ENCODE peak calls at places on chromosomes 6 and 20, in nine cellular contexts. One of them, this sample, is unnamed.

GRCh38 chr6:161418458-161418945 is 144.6 kb upstream of the AGPAT4 start:
- DNase-seq in omental fat pad: no peak
- DNase-seq in HL-60: no peak
- DNase-seq in heart left ventricle: no peak
- DNase-seq in cardiac muscle cell: peak
- DNase-seq in tibial nerve: no peak
- DNase-seq in lung: no peak
- DNase-seq in adrenal gland: peak
- DNase-seq in neural crest cell: peak
- DNase-seq in this sample: no peak

GRCh38 chr6:93927731-93928130 is 508.4 kb upstream of the EPHA7 start:
- DNase-seq in HL-60: no peak
- DNase-seq in tibial nerve: no peak
- DNase-seq in adrenal gland: no peak
- DNase-seq in neural crest cell: no peak
- DNase-seq in omental fat pad: no peak
- DNase-seq in heart left ventricle: no peak
- DNase-seq in lung: no peak
- DNase-seq in cardiac muscle cell: no peak
- DNase-seq in this sample: no peak

GRCh38 chr20:59751075-59751711 is 146.9 kb downstream of the PHACTR3 start:
- DNase-seq in tibial nerve: peak
- DNase-seq in neural crest cell: peak
- DNase-seq in cardiac muscle cell: no peak
- DNase-seq in HL-60: peak
- DNase-seq in heart left ventricle: peak
- DNase-seq in lung: peak
- DNase-seq in adrenal gland: peak
- DNase-seq in omental fat pad: no peak
- DNase-seq in this sample: peak

GRCh38 chr6:139519571-139520031 is 145.2 kb upstream of the CITED2 start:
- DNase-seq in omental fat pad: no peak
- DNase-seq in cardiac muscle cell: no peak
- DNase-seq in heart left ventricle: no peak
- DNase-seq in adrenal gland: no peak
- DNase-seq in HL-60: no peak
- DNase-seq in neural crest cell: no peak
- DNase-seq in lung: no peak
- DNase-seq in tibial nerve: no peak
- DNase-seq in this sample: no peak

GRCh38 chr6:34897130-34897529 is 8.1 kb downstream of the ANKS1A start:
- DNase-seq in HL-60: no peak
- DNase-seq in adrenal gland: no peak
- DNase-seq in tibial nerve: no peak
- DNase-seq in lung: no peak
- DNase-seq in cardiac muscle cell: no peak
- DNase-seq in neural crest cell: no peak
- DNase-seq in omental fat pad: no peak
- DNase-seq in heart left ventricle: no peak
- DNase-seq in this sample: no peak

GRCh38 chr20:48440916-48441315 is 386.9 kb downstream of the PREX1 start:
- DNase-seq in neural crest cell: no peak
- DNase-seq in cardiac muscle cell: no peak
- DNase-seq in tibial nerve: no peak
- DNase-seq in adrenal gland: no peak
- DNase-seq in lung: no peak
- DNase-seq in omental fat pad: no peak
- DNase-seq in HL-60: no peak
- DNase-seq in heart left ventricle: no peak
- DNase-seq in this sample: no peak

GRCh38 chr6:118674772-118675171 is 23.4 kb upstream of the CEP85L start:
- DNase-seq in neural crest cell: no peak
- DNase-seq in adrenal gland: no peak
- DNase-seq in heart left ventricle: no peak
- DNase-seq in cardiac muscle cell: no peak
- DNase-seq in HL-60: no peak
- DNase-seq in tibial nerve: no peak
- DNase-seq in omental fat pad: no peak
- DNase-seq in lung: no peak
- DNase-seq in this sample: no peak

GRCh38 chr6:158854214-158855101 is 35.3 kb upstream of the EZR start:
- DNase-seq in HL-60: peak
- DNase-seq in omental fat pad: no peak
- DNase-seq in neural crest cell: no peak
- DNase-seq in heart left ventricle: no peak
- DNase-seq in lung: no peak
- DNase-seq in tibial nerve: no peak
- DNase-seq in cardiac muscle cell: no peak
- DNase-seq in adrenal gland: no peak
- DNase-seq in this sample: no peak

GRCh38 chr6:82608365-82608764 is 244.7 kb downstream of the TPBG start:
- DNase-seq in adrenal gland: no peak
- DNase-seq in cardiac muscle cell: no peak
- DNase-seq in HL-60: no peak
- DNase-seq in neural crest cell: no peak
- DNase-seq in omental fat pad: no peak
- DNase-seq in tibial nerve: no peak
- DNase-seq in heart left ventricle: no peak
- DNase-seq in lung: no peak
- DNase-seq in this sample: no peak

GRCh38 chr20:37888641-37889040 is 14.3 kb upstream of the VSTM2L start:
- DNase-seq in heart left ventricle: no peak
- DNase-seq in adrenal gland: no peak
- DNase-seq in cardiac muscle cell: no peak
- DNase-seq in omental fat pad: no peak
- DNase-seq in neural crest cell: no peak
- DNase-seq in tibial nerve: no peak
- DNase-seq in HL-60: no peak
- DNase-seq in lung: no peak
- DNase-seq in this sample: no peak

GRCh38 chr20:2509468-2509781 is 710 bp upstream of the ZNF343 start:
- DNase-seq in HL-60: no peak
- DNase-seq in omental fat pad: no peak
- DNase-seq in tibial nerve: no peak
- DNase-seq in adrenal gland: no peak
- DNase-seq in cardiac muscle cell: no peak
- DNase-seq in heart left ventricle: no peak
- DNase-seq in neural crest cell: no peak
- DNase-seq in lung: no peak
- DNase-seq in this sample: no peak

GRCh38 chr20:48208176-48208575 is 422.9 kb upstream of the SULF2 start:
- DNase-seq in neural crest cell: no peak
- DNase-seq in lung: no peak
- DNase-seq in adrenal gland: no peak
- DNase-seq in tibial nerve: no peak
- DNase-seq in omental fat pad: no peak
- DNase-seq in heart left ventricle: no peak
- DNase-seq in cardiac muscle cell: no peak
- DNase-seq in HL-60: no peak
- DNase-seq in this sample: no peak

GRCh38 chr6:41375598-41376151 is 40.3 kb downstream of the NCR2 start:
- DNase-seq in tibial nerve: no peak
- DNase-seq in heart left ventricle: no peak
- DNase-seq in neural crest cell: no peak
- DNase-seq in omental fat pad: no peak
- DNase-seq in adrenal gland: no peak
- DNase-seq in cardiac muscle cell: peak
- DNase-seq in HL-60: no peak
- DNase-seq in lung: no peak
- DNase-seq in this sample: no peak

GRCh38 chr6:157323114-157323923 is at the start of gene TMEM242:
- DNase-seq in omental fat pad: peak
- DNase-seq in cardiac muscle cell: peak
- DNase-seq in neural crest cell: peak
- DNase-seq in heart left ventricle: peak
- DNase-seq in tibial nerve: peak
- DNase-seq in adrenal gland: peak
- DNase-seq in HL-60: peak
- DNase-seq in lung: peak
- DNase-seq in this sample: peak

GRCh38 chr6:43011207-43011606 is 2.5 kb downstream of the MEA1 start:
- DNase-seq in adrenal gland: no peak
- DNase-seq in heart left ventricle: no peak
- DNase-seq in lung: no peak
- DNase-seq in neural crest cell: no peak
- DNase-seq in HL-60: no peak
- DNase-seq in omental fat pad: no peak
- DNase-seq in tibial nerve: no peak
- DNase-seq in cardiac muscle cell: no peak
- DNase-seq in this sample: no peak
- TF ChIP-seq CTCF in adrenal gland: no peak
- TF ChIP-seq CTCF in heart left ventricle: no peak
- TF ChIP-seq CTCF in lung: no peak
- TF ChIP-seq CTCF in neural crest cell: no peak
- TF ChIP-seq CTCF in HL-60: no peak
- TF ChIP-seq CTCF in omental fat pad: no peak
- TF ChIP-seq CTCF in tibial nerve: no peak
- TF ChIP-seq CTCF in cardiac muscle cell: no peak
- TF ChIP-seq CTCF in this sample: no peak

DNA sequence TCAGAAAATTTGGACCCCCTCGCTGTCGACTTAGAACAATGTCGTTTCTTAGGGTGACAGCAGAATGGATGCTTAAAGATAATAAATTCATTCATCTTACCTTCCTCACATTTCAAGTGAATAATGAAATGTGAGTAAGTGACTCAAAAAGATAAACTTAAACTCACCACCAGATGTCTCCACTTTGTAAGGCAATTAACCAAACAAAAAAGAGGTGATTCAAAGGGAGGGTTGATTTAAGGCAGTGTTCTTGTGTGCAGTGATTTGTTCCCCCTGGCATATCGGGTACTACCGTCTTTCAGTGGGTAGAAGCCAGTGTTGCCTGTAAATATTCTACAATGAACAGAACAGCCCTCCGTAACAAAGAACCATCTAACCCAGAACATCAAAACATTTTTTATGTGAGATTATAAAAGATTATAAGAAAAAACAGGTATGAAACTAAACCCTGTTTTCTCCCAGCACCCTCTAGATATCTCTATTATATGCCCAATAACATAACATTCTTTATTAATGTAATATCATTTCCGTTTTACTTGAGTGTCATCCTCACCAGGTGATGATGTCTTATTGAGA is 589.7 kb downstream of the CBLN4 start:
- DNase-seq in cardiac muscle cell: peak
- DNase-seq in lung: no peak
- DNase-seq in heart left ventricle: no peak
- DNase-seq in adrenal gland: no peak
- DNase-seq in tibial nerve: no peak
- DNase-seq in HL-60: no peak
- DNase-seq in neural crest cell: no peak
- DNase-seq in omental fat pad: no peak
- DNase-seq in this sample: no peak
- TF ChIP-seq CTCF in cardiac muscle cell: no peak
- TF ChIP-seq CTCF in lung: no peak
- TF ChIP-seq CTCF in heart left ventricle: peak
- TF ChIP-seq CTCF in adrenal gland: peak
- TF ChIP-seq CTCF in tibial nerve: peak
- TF ChIP-seq CTCF in HL-60: no peak
- TF ChIP-seq CTCF in neural crest cell: peak
- TF ChIP-seq CTCF in omental fat pad: no peak
- TF ChIP-seq CTCF in this sample: peak

GRCh38 chr20:44448753-44449546 is 26.7 kb upstream of the TTPAL start:
- DNase-seq in heart left ventricle: no peak
- DNase-seq in cardiac muscle cell: no peak
- DNase-seq in HL-60: no peak
- DNase-seq in lung: no peak
- DNase-seq in tibial nerve: no peak
- DNase-seq in omental fat pad: no peak
- DNase-seq in adrenal gland: no peak
- DNase-seq in neural crest cell: peak
- DNase-seq in this sample: no peak
- TF ChIP-seq CTCF in heart left ventricle: no peak
- TF ChIP-seq CTCF in cardiac muscle cell: peak
- TF ChIP-seq CTCF in HL-60: no peak
- TF ChIP-seq CTCF in lung: no peak
- TF ChIP-seq CTCF in tibial nerve: no peak
- TF ChIP-seq CTCF in omental fat pad: no peak
- TF ChIP-seq CTCF in adrenal gland: peak
- TF ChIP-seq CTCF in neural crest cell: peak
- TF ChIP-seq CTCF in this sample: no peak

GRCh38 chr6:26054659-26054936 is 32.6 kb upstream of the HFE start:
- DNase-seq in cardiac muscle cell: no peak
- DNase-seq in lung: no peak
- DNase-seq in omental fat pad: no peak
- DNase-seq in neural crest cell: no peak
- DNase-seq in tibial nerve: no peak
- DNase-seq in adrenal gland: no peak
- DNase-seq in HL-60: no peak
- DNase-seq in heart left ventricle: no peak
- DNase-seq in this sample: no peak

GRCh38 chr6:26056583-26057350 is 30.5 kb upstream of the HFE start:
- DNase-seq in adrenal gland: no peak
- DNase-seq in HL-60: no peak
- DNase-seq in cardiac muscle cell: peak
- DNase-seq in lung: no peak
- DNase-seq in heart left ventricle: peak
- DNase-seq in tibial nerve: no peak
- DNase-seq in neural crest cell: no peak
- DNase-seq in omental fat pad: no peak
- DNase-seq in this sample: no peak

GRCh38 chr6:26055670-26056582 is 31.3 kb upstream of the HFE start:
- DNase-seq in HL-60: peak
- DNase-seq in cardiac muscle cell: peak
- DNase-seq in tibial nerve: peak
- DNase-seq in neural crest cell: peak
- DNase-seq in lung: peak
- DNase-seq in omental fat pad: peak
- DNase-seq in adrenal gland: peak
- DNase-seq in heart left ventricle: peak
- DNase-seq in this sample: peak

GRCh38 chr6:26053929-26054658 is 33.1 kb upstream of the HFE start:
- DNase-seq in tibial nerve: no peak
- DNase-seq in adrenal gland: no peak
- DNase-seq in neural crest cell: no peak
- DNase-seq in heart left ventricle: no peak
- DNase-seq in lung: no peak
- DNase-seq in cardiac muscle cell: no peak
- DNase-seq in HL-60: no peak
- DNase-seq in omental fat pad: no peak
- DNase-seq in this sample: no peak

DNA sequence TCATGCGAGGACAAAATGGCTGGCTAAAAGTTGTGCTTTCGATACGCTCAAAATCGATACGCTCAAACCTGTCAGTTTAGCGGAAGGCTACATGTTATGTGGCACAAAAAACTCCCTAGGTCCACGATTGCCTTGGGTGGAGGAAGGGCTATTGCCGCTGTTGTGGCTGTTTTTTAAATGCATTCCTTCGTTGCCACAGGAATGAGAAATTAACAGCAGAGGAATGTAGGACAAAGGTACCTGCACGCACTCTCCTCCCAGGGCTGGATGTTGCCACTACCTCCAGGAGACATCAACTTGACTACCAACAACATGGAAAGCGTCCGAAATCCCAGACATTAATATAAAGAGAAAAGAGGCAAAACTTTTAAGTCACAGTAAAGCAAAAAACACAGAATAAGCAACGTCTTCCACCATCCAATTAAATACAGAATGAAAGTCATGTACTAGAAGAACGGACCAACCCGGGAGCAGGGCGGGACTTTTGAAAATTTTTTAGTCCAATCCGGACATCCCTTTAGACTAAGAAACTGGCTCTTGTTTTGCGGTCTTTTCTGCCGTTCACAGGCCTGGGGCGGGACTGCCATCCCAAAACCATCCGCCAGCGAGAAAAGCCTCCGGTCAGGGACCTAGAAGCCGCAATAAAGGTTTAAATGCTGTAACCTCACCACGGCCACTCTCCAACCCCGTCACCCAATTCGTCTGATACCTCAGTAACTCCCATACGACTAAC is 32.1 kb upstream of the HFE start:
- DNase-seq in cardiac muscle cell: peak
- DNase-seq in neural crest cell: peak
- DNase-seq in lung: peak
- DNase-seq in HL-60: peak
- DNase-seq in omental fat pad: peak
- DNase-seq in adrenal gland: peak
- DNase-seq in tibial nerve: peak
- DNase-seq in heart left ventricle: peak
- DNase-seq in this sample: peak
- TF ChIP-seq CTCF in cardiac muscle cell: no peak
- TF ChIP-seq CTCF in neural crest cell: peak
- TF ChIP-seq CTCF in lung: no peak
- TF ChIP-seq CTCF in HL-60: no peak
- TF ChIP-seq CTCF in omental fat pad: no peak
- TF ChIP-seq CTCF in adrenal gland: peak
- TF ChIP-seq CTCF in tibial nerve: peak
- TF ChIP-seq CTCF in heart left ventricle: no peak
- TF ChIP-seq CTCF in this sample: peak

This sample was measured in dorsolateral prefrontal cortex.